ENCODE peak calls at places on chromosome 1, in five cellular contexts. X is mucosa of descending colon, Z is RPMI7951, I is psoas muscle, U is GM06990. F is an unnamed sample.

GRCh38 chr1:9281071-9281827 is 11.4 kb upstream of the SPSB1 start:
- DNase-seq in I (peak), X (peak), Z (peak), U (no peak), F (no peak)

GRCh38 chr1:66288048-66288447 is 245.9 kb upstream of the SGIP1 start:
- DNase-seq in X (no peak), I (no peak), Z (no peak), U (no peak), F (no peak)

GRCh38 chr1:2108213-2108876 is 58.1 kb downstream of the PRKCZ start:
- DNase-seq in U (no peak), X (peak), Z (peak), I (no peak), F (peak)

GRCh38 chr1:209583408-209583807 is at the start of gene CAMK1G:
- DNase-seq in U (no peak), X (no peak), I (no peak), Z (peak), F (peak)

GRCh38 chr1:198763298-198763714 is 124.5 kb downstream of the PTPRC start:
- DNase-seq in X (no peak), I (no peak), U (no peak), Z (peak), F (no peak)

GRCh38 chr1:157948547-157949152 is 44.8 kb upstream of the KIRREL1 start:
- DNase-seq in U (no peak), I (no peak), Z (peak), X (no peak), F (peak)

GRCh38 chr1:151158311-151158710 is 1.9 kb downstream of the TNFAIP8L2 start:
- DNase-seq in X (peak), Z (no peak), I (no peak), U (no peak), F (no peak)

GRCh38 chr1:151311589-151312331 is 15.5 kb downstream of the PI4KB start:
- DNase-seq in X (no peak), U (no peak), Z (peak), I (peak), F (peak)

GRCh38 chr1:192809286-192810252 is 730 bp downstream of the RGS2 start:
- DNase-seq in X (no peak), I (peak), Z (peak), U (no peak), F (peak)

GRCh38 chr1:94044290-94044790 is 76.6 kb downstream of the ABCA4 start:
- DNase-seq in X (peak), I (peak), Z (no peak), U (no peak), F (no peak)

GRCh38 chr1:22808186-22808845 is 97.7 kb downstream of the EPHB2 start:
- DNase-seq in X (no peak), I (no peak), Z (peak), U (no peak), F (peak)

GRCh38 chr1:226671268-226671667 is 67.8 kb downstream of the ITPKB start:
- DNase-seq in X (no peak), Z (no peak), I (no peak), U (no peak), F (no peak)

GRCh38 chr1:40421348-40421693 is 29.0 kb upstream of the ZFP69B start:
- DNase-seq in U (no peak), I (no peak), Z (no peak), X (no peak), F (no peak)

GRCh38 chr1:64956733-64957441 is 9.5 kb downstream of the JAK1 start:
- DNase-seq in I (no peak), X (no peak), Z (no peak), U (peak), F (no peak)

GRCh38 chr1:155223017-155223416 is 14.5 kb downstream of the MTX1 start:
- DNase-seq in Z (no peak), X (no peak), I (no peak), U (no peak), F (no peak)

GRCh38 chr1:17922833-17923232 is 167.7 kb downstream of the ACTL8 start:
- DNase-seq in X (peak), Z (peak), I (no peak), U (no peak), F (peak)

GRCh38 chr1:167474191-167474641 is 44.1 kb downstream of the CD247 start:
- DNase-seq in U (no peak), I (no peak), X (no peak), Z (no peak), F (no peak)